ENCODE peak calls at places on chromosomes 13 and 19, in ten cellular contexts. One of them, this sample, is unnamed.

GRCh38 chr13:65260938-65261880 is 1968.9 kb downstream of the PCDH9 start:
- DNase-seq in left colon: no peak
- DNase-seq in EL: peak; percentile 1
- DNase-seq in PC-3: no peak
- DNase-seq in stimulated activated CD4-positive, alpha-beta T cell treated with anti-CD3 and anti-CD28 coated beads, Interleukin-1b, Interleukin-23, amount 100 ng/mL, for 4 hours: no peak
- DNase-seq in amniotic stem cell: no peak
- DNase-seq in hepatocyte: no peak
- DNase-seq in stimulated activated CD8-positive, alpha-beta memory T cell treated with anti-CD3 and anti-CD28 coated beads, Interleukin-15, amount 100 ng/mL, for 24 hours: no peak
- DNase-seq in left kidney: peak; percentile 5
- DNase-seq in coronary artery: no peak
- DNase-seq in this sample: no peak

GRCh38 chr19:46579286-46579944 is 21.7 kb upstream of the CALM3 start:
- DNase-seq in left colon: no peak
- DNase-seq in EL: peak; percentile 13
- DNase-seq in PC-3: peak; percentile 8
- DNase-seq in stimulated activated CD4-positive, alpha-beta T cell treated with anti-CD3 and anti-CD28 coated beads, Interleukin-1b, Interleukin-23, amount 100 ng/mL, for 4 hours: peak; percentile 21
- DNase-seq in amniotic stem cell: no peak
- DNase-seq in hepatocyte: no peak
- DNase-seq in stimulated activated CD8-positive, alpha-beta memory T cell treated with anti-CD3 and anti-CD28 coated beads, Interleukin-15, amount 100 ng/mL, for 24 hours: no peak
- DNase-seq in left kidney: peak; percentile 44
- DNase-seq in coronary artery: no peak
- DNase-seq in this sample: peak; percentile 59

GRCh38 chr19:2805991-2806649 is 13.5 kb upstream of the ZNF554 start:
- DNase-seq in left colon: no peak
- DNase-seq in EL: no peak
- DNase-seq in PC-3: no peak
- DNase-seq in stimulated activated CD4-positive, alpha-beta T cell treated with anti-CD3 and anti-CD28 coated beads, Interleukin-1b, Interleukin-23, amount 100 ng/mL, for 4 hours: no peak
- DNase-seq in amniotic stem cell: no peak
- DNase-seq in hepatocyte: no peak
- DNase-seq in stimulated activated CD8-positive, alpha-beta memory T cell treated with anti-CD3 and anti-CD28 coated beads, Interleukin-15, amount 100 ng/mL, for 24 hours: no peak
- DNase-seq in left kidney: no peak
- DNase-seq in coronary artery: no peak
- DNase-seq in this sample: no peak

GRCh38 chr13:99984463-99985242 is 3.1 kb downstream of the ZIC2 start:
- DNase-seq in left colon: no peak
- DNase-seq in EL: no peak
- DNase-seq in PC-3: no peak
- DNase-seq in stimulated activated CD4-positive, alpha-beta T cell treated with anti-CD3 and anti-CD28 coated beads, Interleukin-1b, Interleukin-23, amount 100 ng/mL, for 4 hours: no peak
- DNase-seq in amniotic stem cell: no peak
- DNase-seq in hepatocyte: peak; percentile 14
- DNase-seq in stimulated activated CD8-positive, alpha-beta memory T cell treated with anti-CD3 and anti-CD28 coated beads, Interleukin-15, amount 100 ng/mL, for 24 hours: no peak
- DNase-seq in left kidney: peak; percentile 50
- DNase-seq in coronary artery: no peak
- DNase-seq in this sample: peak; percentile 92

GRCh38 chr19:17322854-17323253 is 11.8 kb downstream of the ANO8 start:
- DNase-seq in left colon: no peak
- DNase-seq in EL: no peak
- DNase-seq in PC-3: no peak
- DNase-seq in stimulated activated CD4-positive, alpha-beta T cell treated with anti-CD3 and anti-CD28 coated beads, Interleukin-1b, Interleukin-23, amount 100 ng/mL, for 4 hours: no peak
- DNase-seq in amniotic stem cell: no peak
- DNase-seq in hepatocyte: no peak
- DNase-seq in stimulated activated CD8-positive, alpha-beta memory T cell treated with anti-CD3 and anti-CD28 coated beads, Interleukin-15, amount 100 ng/mL, for 24 hours: no peak
- DNase-seq in left kidney: no peak
- DNase-seq in coronary artery: no peak
- DNase-seq in this sample: no peak

GRCh38 chr19:28436320-28436719 is 776.6 kb downstream of the UQCRFS1 start:
- DNase-seq in left colon: peak; percentile 42
- DNase-seq in EL: no peak
- DNase-seq in PC-3: no peak
- DNase-seq in stimulated activated CD4-positive, alpha-beta T cell treated with anti-CD3 and anti-CD28 coated beads, Interleukin-1b, Interleukin-23, amount 100 ng/mL, for 4 hours: no peak
- DNase-seq in amniotic stem cell: no peak
- DNase-seq in hepatocyte: no peak
- DNase-seq in stimulated activated CD8-positive, alpha-beta memory T cell treated with anti-CD3 and anti-CD28 coated beads, Interleukin-15, amount 100 ng/mL, for 24 hours: no peak
- DNase-seq in left kidney: no peak
- DNase-seq in coronary artery: peak; percentile 11
- DNase-seq in this sample: no peak

GRCh38 chr19:40443131-40443929 is 805 bp downstream of the SERTAD3 start:
- DNase-seq in left colon: peak; percentile 100
- DNase-seq in EL: peak; percentile 100
- DNase-seq in PC-3: peak; percentile 98
- DNase-seq in stimulated activated CD4-positive, alpha-beta T cell treated with anti-CD3 and anti-CD28 coated beads, Interleukin-1b, Interleukin-23, amount 100 ng/mL, for 4 hours: peak; percentile 97
- DNase-seq in amniotic stem cell: peak; percentile 99
- DNase-seq in hepatocyte: peak; percentile 100
- DNase-seq in stimulated activated CD8-positive, alpha-beta memory T cell treated with anti-CD3 and anti-CD28 coated beads, Interleukin-15, amount 100 ng/mL, for 24 hours: peak; percentile 94
- DNase-seq in left kidney: peak; percentile 100
- DNase-seq in coronary artery: peak; percentile 100
- DNase-seq in this sample: peak; percentile 100

GRCh38 chr19:41528106-41528505 is 47.9 kb upstream of the CEACAM21 start:
- DNase-seq in left colon: no peak
- DNase-seq in EL: no peak
- DNase-seq in PC-3: no peak
- DNase-seq in stimulated activated CD4-positive, alpha-beta T cell treated with anti-CD3 and anti-CD28 coated beads, Interleukin-1b, Interleukin-23, amount 100 ng/mL, for 4 hours: no peak
- DNase-seq in amniotic stem cell: no peak
- DNase-seq in hepatocyte: no peak
- DNase-seq in stimulated activated CD8-positive, alpha-beta memory T cell treated with anti-CD3 and anti-CD28 coated beads, Interleukin-15, amount 100 ng/mL, for 24 hours: no peak
- DNase-seq in left kidney: no peak
- DNase-seq in coronary artery: no peak
- DNase-seq in this sample: no peak

GRCh38 chr13:31046711-31047279 is 114.3 kb downstream of the TEX26 start:
- DNase-seq in left colon: peak; percentile 42
- DNase-seq in EL: no peak
- DNase-seq in PC-3: no peak
- DNase-seq in stimulated activated CD4-positive, alpha-beta T cell treated with anti-CD3 and anti-CD28 coated beads, Interleukin-1b, Interleukin-23, amount 100 ng/mL, for 4 hours: no peak
- DNase-seq in amniotic stem cell: no peak
- DNase-seq in hepatocyte: peak; percentile 62
- DNase-seq in stimulated activated CD8-positive, alpha-beta memory T cell treated with anti-CD3 and anti-CD28 coated beads, Interleukin-15, amount 100 ng/mL, for 24 hours: no peak
- DNase-seq in left kidney: peak; percentile 87
- DNase-seq in coronary artery: no peak
- DNase-seq in this sample: peak; percentile 21

GRCh38 chr19:8412783-8413592 is at the start of gene MARCHF2:
- DNase-seq in left colon: peak; percentile 96
- DNase-seq in EL: peak; percentile 96
- DNase-seq in PC-3: peak; percentile 99
- DNase-seq in stimulated activated CD4-positive, alpha-beta T cell treated with anti-CD3 and anti-CD28 coated beads, Interleukin-1b, Interleukin-23, amount 100 ng/mL, for 4 hours: peak; percentile 94
- DNase-seq in amniotic stem cell: peak; percentile 89
- DNase-seq in hepatocyte: peak; percentile 99
- DNase-seq in stimulated activated CD8-positive, alpha-beta memory T cell treated with anti-CD3 and anti-CD28 coated beads, Interleukin-15, amount 100 ng/mL, for 24 hours: peak; percentile 96
- DNase-seq in left kidney: peak; percentile 99
- DNase-seq in coronary artery: peak; percentile 96
- DNase-seq in this sample: peak; percentile 97

GRCh38 chr19:45929247-45929646 is 14.7 kb upstream of the NANOS2 start:
- DNase-seq in left colon: no peak
- DNase-seq in EL: no peak
- DNase-seq in PC-3: no peak
- DNase-seq in stimulated activated CD4-positive, alpha-beta T cell treated with anti-CD3 and anti-CD28 coated beads, Interleukin-1b, Interleukin-23, amount 100 ng/mL, for 4 hours: no peak
- DNase-seq in amniotic stem cell: no peak
- DNase-seq in hepatocyte: no peak
- DNase-seq in stimulated activated CD8-positive, alpha-beta memory T cell treated with anti-CD3 and anti-CD28 coated beads, Interleukin-15, amount 100 ng/mL, for 24 hours: no peak
- DNase-seq in left kidney: no peak
- DNase-seq in coronary artery: no peak
- DNase-seq in this sample: no peak